ENCODE peak calls at places on chromosomes 16 and 17, in ten cellular contexts. X is AG09309, Z is fibroblast of mammary gland, H is BE2C, L is GM12878, E is foreskin fibroblast, O is left ventricle myocardium inferior, N is heart left ventricle, Y is ascending aorta, U is tibial artery. T is an unnamed sample.

GRCh38 chr16:57667526-57668258 is 414 bp upstream of the ADGRG3 start:
- DNase-seq in X (no peak), Z (peak), H (no peak), L (no peak), E (no peak), O (peak), N (no peak), Y (no peak), U (no peak), T (peak)

GRCh38 chr17:35907266-35907637 is 23.3 kb downstream of the RDM1 start:
- DNase-seq in X (no peak), Z (no peak), H (no peak), L (no peak), E (no peak), O (no peak), N (no peak), Y (no peak), U (no peak), T (no peak)

GRCh38 chr17:31390748-31391495 is 553 bp upstream of the RAB11FIP4 start:
- DNase-seq in X (no peak), Z (no peak), H (no peak), L (no peak), E (no peak), O (no peak), N (no peak), Y (no peak), U (no peak), T (no peak)

GRCh38 chr16:9901-10665 is 43.3 kb downstream of the POLR3K start:
- DNase-seq in X (no peak), Z (no peak), H (no peak), L (no peak), E (no peak), O (no peak), N (peak), Y (no peak), U (no peak), T (peak)

GRCh38 chr16:27169511-27170071 is 33.7 kb upstream of the KDM8 start:
- DNase-seq in X (peak), Z (peak), H (no peak), L (peak), E (peak), O (no peak), N (no peak), Y (no peak), U (no peak), T (no peak)

GRCh38 chr16:72189865-72190371 is 18.0 kb upstream of the PMFBP1 start:
- DNase-seq in X (peak), Z (peak), H (peak), L (no peak), E (peak), O (no peak), N (no peak), Y (no peak), U (peak), T (no peak)

GRCh38 chr17:39244016-39244599 is 18.4 kb upstream of the STAC2 start:
- DNase-seq in X (no peak), Z (no peak), H (peak), L (no peak), E (no peak), O (no peak), N (no peak), Y (no peak), U (no peak), T (no peak)

GRCh38 chr16:19857593-19857992 is 27.1 kb downstream of the GPRC5B start:
- DNase-seq in X (no peak), Z (no peak), H (no peak), L (no peak), E (no peak), O (no peak), N (no peak), Y (no peak), U (no peak), T (no peak)

GRCh38 chr16:72818286-72818845 is 229.6 kb downstream of the ZFHX3 start:
- DNase-seq in X (no peak), Z (no peak), H (no peak), L (no peak), E (no peak), O (no peak), N (no peak), Y (no peak), U (no peak), T (no peak)

GRCh38 chr16:69514366-69514765 is 51.4 kb upstream of the NFAT5 start:
- DNase-seq in X (no peak), Z (no peak), H (no peak), L (no peak), E (no peak), O (no peak), N (no peak), Y (no peak), U (no peak), T (no peak)

GRCh38 chr17:55348749-55349354 is 72.8 kb downstream of the MMD start:
- DNase-seq in X (no peak), Z (peak), H (peak), L (no peak), E (peak), O (no peak), N (no peak), Y (no peak), U (peak), T (peak)

GRCh38 chr16:71895679-71896385 is 501 bp downstream of the IST1 start:
- DNase-seq in X (no peak), Z (peak), H (no peak), L (no peak), E (no peak), O (peak), N (peak), Y (no peak), U (no peak), T (peak)

GRCh38 chr17:37373530-37374159 is 2.1 kb upstream of the C17orf78 start:
- DNase-seq in X (peak), Z (peak), H (peak), L (no peak), E (peak), O (peak), N (no peak), Y (peak), U (peak), T (peak)

GRCh38 chr17:45052052-45052772 is 780 bp upstream of the DCAKD start:
- DNase-seq in X (no peak), Z (peak), H (peak), L (no peak), E (no peak), O (no peak), N (no peak), Y (no peak), U (peak), T (no peak)

GRCh38 chr16:19559242-19559910 is 3.9 kb downstream of the VPS35L start:
- DNase-seq in X (peak), Z (peak), H (peak), L (no peak), E (peak), O (no peak), N (no peak), Y (no peak), U (no peak), T (no peak)

GRCh38 chr16:8634991-8635736 is 13.7 kb downstream of the METTL22 start:
- DNase-seq in X (no peak), Z (peak), H (peak), L (no peak), E (no peak), O (no peak), N (no peak), Y (no peak), U (no peak), T (no peak)

GRCh38 chr17:55722742-55723487 is at the start of gene TMEM100:
- DNase-seq in X (peak), Z (peak), H (peak), L (no peak), E (peak), O (no peak), N (no peak), Y (no peak), U (peak), T (no peak)

GRCh38 chr16:89257757-89258465 is 40.4 kb downstream of the ZNF778 start:
- DNase-seq in X (no peak), Z (no peak), H (no peak), L (no peak), E (no peak), O (no peak), N (no peak), Y (no peak), U (no peak), T (no peak)

GRCh38 chr17:77783991-77784820 is 174.3 kb upstream of the TNRC6C start:
- DNase-seq in X (no peak), Z (no peak), H (no peak), L (no peak), E (no peak), O (no peak), N (no peak), Y (no peak), U (no peak), T (no peak)

GRCh38 chr17:75814900-75815373 is 29.3 kb downstream of the UNC13D start:
- DNase-seq in X (peak), Z (peak), H (peak), L (no peak), E (peak), O (no peak), N (peak), Y (no peak), U (no peak), T (no peak)

GRCh38 chr16:67514382-67514828 is 14.2 kb upstream of the RIPOR1 start:
- DNase-seq in X (peak), Z (peak), H (peak), L (peak), E (peak), O (peak), N (peak), Y (no peak), U (peak), T (peak)

GRCh38 chr17:27457731-27458523 is 1.7 kb downstream of the KSR1 start:
- DNase-seq in X (peak), Z (no peak), H (no peak), L (no peak), E (no peak), O (no peak), N (no peak), Y (no peak), U (no peak), T (peak)

GRCh38 chr16:79997257-79997656 is 396.7 kb upstream of the MAF start:
- DNase-seq in X (no peak), Z (peak), H (no peak), L (no peak), E (no peak), O (no peak), N (no peak), Y (no peak), U (no peak), T (no peak)

GRCh38 chr17:47288531-47289116 is 35.0 kb downstream of the ITGB3 start:
- DNase-seq in X (no peak), Z (peak), H (no peak), L (no peak), E (no peak), O (no peak), N (no peak), Y (no peak), U (no peak), T (no peak)

GRCh38 chr16:55151901-55152300 is 172.1 kb upstream of the IRX6 start:
- DNase-seq in X (no peak), Z (no peak), H (no peak), L (no peak), E (no peak), O (no peak), N (no peak), Y (no peak), U (no peak), T (no peak)

GRCh38 chr16:67456383-67457140 is 24.4 kb downstream of the ATP6V0D1 start:
- DNase-seq in X (peak), Z (peak), H (peak), L (no peak), E (peak), O (peak), N (peak), Y (peak), U (peak), T (peak)

GRCh38 chr17:20226814-20227482 is 217.8 kb downstream of the SPECC1 start:
- DNase-seq in X (peak), Z (peak), H (peak), L (no peak), E (peak), O (peak), N (peak), Y (no peak), U (peak), T (peak)

GRCh38 chr16:71722801-71723536 is 1.5 kb downstream of the PHLPP2 start:
- DNase-seq in X (no peak), Z (peak), H (peak), L (no peak), E (peak), O (peak), N (peak), Y (no peak), U (peak), T (peak)

GRCh38 chr16:89290472-89290871 is 73.0 kb downstream of the ZNF778 start:
- DNase-seq in X (no peak), Z (no peak), H (no peak), L (no peak), E (no peak), O (no peak), N (peak), Y (no peak), U (no peak), T (no peak)

GRCh38 chr17:835263-835662 is 53.1 kb downstream of the MRM3 start:
- DNase-seq in X (peak), Z (peak), H (no peak), L (no peak), E (peak), O (no peak), N (no peak), Y (no peak), U (peak), T (no peak)

GRCh38 chr17:76513306-76513692 is 12.1 kb upstream of the RHBDF2 start:
- DNase-seq in X (no peak), Z (no peak), H (no peak), L (no peak), E (no peak), O (no peak), N (no peak), Y (no peak), U (no peak), T (no peak)

GRCh38 chr16:60811051-60811608 is 1225.1 kb downstream of the CDH8 start:
- DNase-seq in X (no peak), Z (no peak), H (no peak), L (no peak), E (no peak), O (no peak), N (no peak), Y (no peak), U (no peak), T (no peak)

GRCh38 chr17:65312718-65313382 is 175.7 kb downstream of the RGS9 start:
- DNase-seq in X (no peak), Z (no peak), H (no peak), L (no peak), E (no peak), O (no peak), N (no peak), Y (no peak), U (no peak), T (no peak)

GRCh38 chr16:15636392-15636873 is 6.5 kb downstream of the MARF1 start:
- DNase-seq in X (no peak), Z (no peak), H (no peak), L (no peak), E (no peak), O (no peak), N (no peak), Y (no peak), U (no peak), T (no peak)

GRCh38 chr16:71966932-71967331 is 33.3 kb downstream of the PKD1L3 start:
- DNase-seq in X (no peak), Z (no peak), H (no peak), L (no peak), E (no peak), O (no peak), N (no peak), Y (no peak), U (no peak), T (no peak)

GRCh38 chr17:27506348-27507218 is 50.3 kb downstream of the KSR1 start:
- DNase-seq in X (no peak), Z (no peak), H (no peak), L (peak), E (no peak), O (no peak), N (no peak), Y (no peak), U (no peak), T (no peak)

DNA sequence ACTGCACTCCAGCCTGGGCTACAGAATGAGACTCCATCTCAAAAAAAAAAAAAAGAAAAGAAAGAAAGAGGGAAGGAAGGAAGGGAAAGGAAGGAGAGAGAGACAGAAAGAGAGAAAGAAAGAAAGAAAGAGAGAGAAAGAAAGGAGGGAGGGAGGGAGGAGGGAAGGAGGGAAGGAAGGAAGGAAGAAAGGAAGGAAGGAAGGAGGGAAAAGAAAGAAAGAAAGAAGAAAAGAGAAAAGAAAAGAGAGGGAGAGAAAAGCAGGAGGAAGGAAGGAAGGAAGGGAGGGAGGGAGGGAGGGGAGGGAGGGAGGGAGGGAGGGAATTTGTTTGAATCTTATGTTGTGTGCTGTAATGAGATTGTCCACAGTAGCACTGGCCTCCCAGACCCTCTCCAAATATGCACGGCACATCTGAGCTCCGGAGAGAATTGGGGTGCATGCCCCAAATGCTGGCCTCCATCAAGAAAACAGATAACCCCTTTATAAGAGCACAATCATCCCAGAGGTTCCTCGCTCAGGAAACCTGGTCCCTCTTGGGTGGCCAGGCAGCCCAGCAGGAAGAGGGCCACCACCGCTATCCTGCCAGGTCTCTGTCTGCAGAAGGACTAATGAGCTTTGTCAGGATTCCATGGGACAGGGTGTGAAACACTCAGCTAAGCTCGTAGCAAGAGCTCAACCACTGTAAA is 8.8 kb upstream of the EIF1 start:
- DNase-seq in X (no peak), Z (no peak), H (no peak), L (no peak), E (no peak), O (no peak), N (peak), Y (no peak), U (no peak), T (no peak)
- H3K4me3 ChIP-seq in X (no peak), Z (no peak), H (no peak), L (no peak), E (no peak), O (no peak), N (no peak), Y (no peak), U (no peak), T (no peak)

DNA sequence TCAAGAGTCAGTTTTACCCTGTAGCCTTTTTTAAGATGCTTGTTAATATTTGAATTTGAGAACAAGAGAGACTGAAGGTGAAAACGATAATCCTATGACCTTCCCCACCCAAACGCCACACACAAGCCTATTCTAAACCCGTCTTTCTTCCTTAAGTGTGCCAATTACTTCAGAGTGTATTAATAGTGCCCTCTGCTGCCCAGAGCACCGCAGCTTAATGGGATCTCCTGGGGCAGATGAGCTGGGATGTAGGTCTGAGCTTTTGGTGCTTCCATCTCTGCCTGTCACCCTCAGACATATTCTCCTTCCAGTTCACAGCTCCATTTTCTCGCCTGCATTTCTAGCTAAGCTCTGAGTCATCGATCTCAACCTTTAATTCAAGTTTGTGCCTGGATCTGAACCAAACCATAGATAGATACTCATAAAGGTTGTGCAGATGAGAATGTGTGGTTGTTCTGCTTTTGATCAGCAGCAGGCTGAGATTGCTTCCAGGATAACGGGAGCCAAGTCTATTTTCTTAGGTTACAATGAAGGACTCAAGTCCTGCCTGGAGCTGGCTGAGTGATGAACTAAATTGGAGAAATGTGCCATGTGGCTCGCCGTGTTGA is 46.4 kb upstream of the CDH13 start:
- DNase-seq in X (no peak), Z (peak), H (no peak), L (no peak), E (peak), O (no peak), N (no peak), Y (no peak), U (no peak), T (peak)
- TF ChIP-seq CTCF in X (peak), Z (peak), H (no peak), L (peak), E (peak), O (peak), N (peak), Y (no peak), U (peak), T (no peak)

GRCh38 chr16:11225677-11226549 is 30.1 kb downstream of the SOCS1 start:
- DNase-seq in X (no peak), Z (no peak), H (no peak), L (no peak), E (no peak), O (no peak), N (no peak), Y (no peak), U (no peak), T (no peak)
- H3K4me3 ChIP-seq in X (no peak), Z (no peak), H (no peak), L (no peak), E (no peak), O (peak), N (no peak), Y (peak), U (peak), T (no peak)

GRCh38 chr16:85239239-85239638 is 127.0 kb upstream of the CIBAR2 start:
- DNase-seq in X (no peak), Z (no peak), H (peak), L (no peak), E (no peak), O (no peak), N (no peak), Y (no peak), U (no peak), T (peak)
- TF ChIP-seq CTCF in X (no peak), Z (no peak), H (no peak), L (no peak), E (no peak), O (no peak), N (no peak), Y (no peak), U (no peak), T (no peak)

DNA sequence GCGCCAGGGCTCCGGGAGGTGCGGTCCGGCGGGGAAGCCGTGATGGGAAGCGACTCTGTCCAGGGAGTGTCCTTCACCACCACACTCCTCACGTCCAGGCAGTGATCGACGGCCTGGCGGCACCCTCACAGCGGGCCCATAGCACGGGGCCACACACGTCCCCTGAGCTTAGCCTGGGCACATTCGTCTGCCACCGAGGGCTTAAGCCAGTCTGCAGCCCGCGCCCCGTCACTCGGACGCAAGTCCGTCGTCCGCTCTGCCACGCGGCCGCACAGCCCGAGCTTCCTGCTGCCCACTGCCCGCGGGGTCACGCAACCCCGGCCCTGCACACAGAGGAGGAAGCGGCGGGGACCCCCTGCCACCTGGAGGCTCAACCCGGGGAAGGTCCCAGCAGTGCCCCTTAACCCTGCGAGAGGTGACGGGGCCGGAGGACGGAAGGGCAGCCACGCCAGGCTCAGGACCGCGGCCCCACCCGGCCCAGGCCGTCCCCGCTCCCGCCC is 3.0 kb upstream of the TBX2 start:
- DNase-seq in X (no peak), Z (no peak), H (no peak), L (no peak), E (no peak), O (no peak), N (no peak), Y (no peak), U (no peak), T (no peak)
- H3K4me3 ChIP-seq in X (peak), Z (peak), H (peak), L (no peak), E (peak), O (peak), N (peak), Y (peak), U (peak), T (no peak)

DNA sequence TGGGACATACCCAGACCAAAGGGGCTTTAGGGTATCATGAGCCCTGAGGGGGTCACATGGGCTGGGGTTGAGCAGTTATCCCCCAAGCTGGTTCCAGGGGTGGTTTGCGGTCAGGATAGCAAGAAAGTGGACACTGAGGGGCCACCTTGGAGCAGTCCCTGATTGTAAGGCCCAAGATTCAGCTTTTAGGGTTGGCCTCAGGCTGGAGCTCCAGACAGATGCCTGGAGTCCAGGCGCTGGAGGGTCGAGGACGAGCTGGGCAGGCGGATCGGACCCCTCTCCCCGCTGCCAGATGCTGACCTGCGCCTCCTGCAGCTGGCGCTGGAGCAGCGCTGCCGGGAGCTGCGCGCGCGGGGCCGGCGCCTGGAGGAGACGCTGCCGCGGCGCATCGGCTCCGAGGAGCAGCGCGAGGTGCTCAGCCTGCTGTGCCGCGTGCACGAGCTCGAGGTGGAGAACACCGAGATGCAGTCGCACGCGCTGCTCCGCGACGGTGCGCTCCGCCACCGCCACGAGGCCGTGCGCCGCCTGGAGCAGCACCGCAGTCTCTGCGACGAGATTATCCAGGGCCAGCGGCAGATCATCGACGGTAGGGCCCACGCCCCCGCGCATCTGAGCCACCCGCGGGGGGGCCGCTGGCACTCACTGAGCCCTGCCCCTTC is 10.0 kb downstream of the BTBD17 start:
- DNase-seq in X (no peak), Z (no peak), H (peak), L (no peak), E (no peak), O (no peak), N (no peak), Y (no peak), U (no peak), T (no peak)
- TF ChIP-seq CTCF in X (no peak), Z (no peak), H (peak), L (no peak), E (no peak), O (no peak), N (no peak), Y (no peak), U (no peak), T (no peak)